ENCODE peak calls at places on chromosome 20, in six cellular contexts. D is HFFc6, M is NCI-H460, H is NCI-H146, Q is HEK293T, B is cardiac septum. R is an unnamed sample.

GRCh38 chr20:11128131-11128831 is 454.5 kb upstream of the JAG1 start:
- DNase-seq in M (no peak), D (no peak), Q (no peak), H (no peak), B (no peak), R (no peak)

GRCh38 chr20:58140787-58141396 is 87.6 kb downstream of the ANKRD60 start:
- DNase-seq in Q (no peak), D (no peak), B (no peak), H (peak), M (no peak), R (no peak)

GRCh38 chr20:34190679-34191090 is 50.5 kb upstream of the ASIP start:
- DNase-seq in M (peak), Q (peak), H (peak), B (no peak), D (peak), R (no peak)

GRCh38 chr20:54021446-54022235 is 48.8 kb downstream of the BCAS1 start:
- DNase-seq in Q (no peak), M (no peak), B (no peak), D (no peak), H (no peak), R (no peak)

GRCh38 chr20:40925829-40926228 is 102.8 kb upstream of the TOP1 start:
- DNase-seq in B (no peak), Q (no peak), H (no peak), M (no peak), D (no peak), R (no peak)

GRCh38 chr20:51412333-51412761 is 130.2 kb downstream of the NFATC2 start:
- DNase-seq in D (no peak), H (no peak), M (no peak), Q (no peak), B (no peak), R (no peak)

GRCh38 chr20:44399446-44399845 is 43.9 kb downstream of the HNF4A start:
- DNase-seq in M (no peak), H (no peak), D (no peak), Q (no peak), B (no peak), R (no peak)

GRCh38 chr20:39019805-39020325 is 57.7 kb downstream of the DHX35 start:
- DNase-seq in B (no peak), M (no peak), H (no peak), D (no peak), Q (no peak), R (no peak)

GRCh38 chr20:37576911-37577310 is 49.2 kb upstream of the BLCAP start:
- DNase-seq in Q (no peak), B (no peak), D (no peak), M (no peak), H (no peak), R (no peak)

GRCh38 chr20:40797425-40797824 is 108.4 kb upstream of the MAFB start:
- DNase-seq in M (no peak), Q (peak), D (peak), H (peak), B (no peak), R (no peak)

GRCh38 chr20:64152906-64153305 is 11.3 kb upstream of the MYT1 start:
- DNase-seq in Q (no peak), H (peak), D (no peak), B (no peak), M (no peak), R (no peak)

GRCh38 chr20:35726759-35727711 is 15.0 kb downstream of the RBM39 start:
- DNase-seq in H (no peak), B (no peak), M (no peak), D (no peak), Q (no peak), R (no peak)

GRCh38 chr20:5557123-5557522 is 193.1 kb upstream of the SHLD1 start:
- DNase-seq in M (peak), H (peak), Q (peak), B (no peak), D (peak), R (no peak)

GRCh38 chr20:2760381-2761305 is 39.8 kb downstream of the CPXM1 start:
- DNase-seq in M (no peak), Q (no peak), H (no peak), B (no peak), D (no peak), R (no peak)

GRCh38 chr20:13546497-13547131 is 92.1 kb downstream of the TASP1 start:
- DNase-seq in M (peak), H (peak), B (no peak), Q (peak), D (peak), R (peak)

GRCh38 chr20:57649617-57650015 is 29.4 kb upstream of the ZBP1 start:
- DNase-seq in D (no peak), M (no peak), H (no peak), Q (no peak), B (peak), R (peak)

GRCh38 chr20:34848597-34848996 is 23.1 kb upstream of the NCOA6 start:
- DNase-seq in D (no peak), B (no peak), H (no peak), M (no peak), Q (no peak), R (no peak)

GRCh38 chr20:33310327-33310899 is 27.4 kb downstream of the BPIFB1 start:
- DNase-seq in M (no peak), B (no peak), H (no peak), Q (no peak), D (no peak), R (no peak)

GRCh38 chr20:45934587-45935415 is at the start of gene PCIF1:
- DNase-seq in H (peak), B (peak), D (peak), Q (peak), M (peak), R (peak)

GRCh38 chr20:45917790-45918141 is 5.8 kb upstream of the PLTP start:
- DNase-seq in B (no peak), Q (no peak), M (no peak), D (no peak), H (no peak), R (no peak)

GRCh38 chr20:11338506-11339306 is 579.0 kb upstream of the BTBD3 start:
- DNase-seq in M (no peak), H (no peak), B (no peak), D (no peak), Q (no peak), R (no peak)

GRCh38 chr20:14991023-14991422 is 653.6 kb upstream of the FLRT3 start:
- DNase-seq in Q (no peak), M (peak), B (no peak), H (no peak), D (no peak), R (no peak)

GRCh38 chr20:6940052-6940451 is 172.6 kb downstream of the BMP2 start:
- DNase-seq in M (peak), B (no peak), H (peak), D (no peak), Q (peak), R (no peak)

GRCh38 chr20:64037498-64038213 is 1.7 kb downstream of the C20orf204 start:
- DNase-seq in D (no peak), B (no peak), H (peak), Q (no peak), M (no peak), R (no peak)

GRCh38 chr20:53739799-53740785 is 146.5 kb upstream of the ZNF217 start:
- DNase-seq in H (no peak), M (no peak), Q (no peak), D (no peak), B (no peak), R (no peak)

GRCh38 chr20:46406986-46407670 is 713 bp upstream of the ELMO2 start:
- DNase-seq in B (peak), M (no peak), D (peak), Q (no peak), H (peak), R (peak)

GRCh38 chr20:801678-802077 is 31.8 kb upstream of the FAM110A start:
- DNase-seq in B (no peak), D (no peak), H (no peak), Q (no peak), M (no peak), R (no peak)

GRCh38 chr20:32021091-32021490 is 10.9 kb downstream of the CCM2L start:
- DNase-seq in H (no peak), M (no peak), B (no peak), Q (no peak), D (no peak), R (no peak)

GRCh38 chr20:56974499-56975250 is 291.8 kb downstream of the BMP7 start:
- DNase-seq in D (peak), B (no peak), Q (peak), M (peak), H (no peak), R (no peak)

GRCh38 chr20:4325548-4326187 is 310.3 kb upstream of the RNF24 start:
- DNase-seq in M (no peak), D (no peak), B (no peak), H (no peak), Q (no peak), R (no peak)

GRCh38 chr20:47319517-47320252 is 36.8 kb downstream of the ZMYND8 start:
- DNase-seq in B (no peak), Q (no peak), H (no peak), M (no peak), D (peak), R (no peak)

GRCh38 chr20:45347936-45348809 is at the start of gene SDC4:
- DNase-seq in M (peak), B (no peak), D (peak), H (peak), Q (peak), R (peak)

GRCh38 chr20:10508468-10509251 is 73.6 kb downstream of the SLX4IP start:
- DNase-seq in B (no peak), H (no peak), M (no peak), D (peak), Q (no peak), R (no peak)

GRCh38 chr20:59316911-59317310 is 16.5 kb downstream of the EDN3 start:
- DNase-seq in Q (no peak), H (no peak), B (no peak), M (no peak), D (no peak), R (no peak)

GRCh38 chr20:17610566-17611289 is 40.9 kb downstream of the DSTN start:
- DNase-seq in M (no peak), B (no peak), D (no peak), H (no peak), Q (no peak), R (peak)

GRCh38 chr20:2713285-2713684 is 20.7 kb downstream of the EBF4 start:
- DNase-seq in D (no peak), B (no peak), Q (no peak), M (peak), H (peak), R (no peak)

GRCh38 chr20:44478188-44478587 is 2.5 kb downstream of the TTPAL start:
- DNase-seq in B (no peak), M (no peak), Q (no peak), D (no peak), H (no peak), R (no peak)

GRCh38 chr20:57893364-57894001 is 183.7 kb upstream of the PMEPA1 start:
- DNase-seq in D (no peak), M (no peak), Q (no peak), B (peak), H (peak), R (no peak)

R was measured in posterior vena cava.